ENCODE peak calls at places on chromosomes 5 and 9, in eight cellular contexts. P is BE2C; J is NCI-H1417; Q is neuronal stem cell; R is GM06990; G is CD8-positive, alpha-beta T cell; I is OCI-LY7; T is neural progenitor cell. B is an unnamed sample.
A peak's percentile ranks its signal among the peaks of the same experiment; 100 is the strongest.

GRCh38 chr5:139061274-139061673 is 136.9 kb downstream of the SIL1 start:
- DNase-seq in P (no peak), J (no peak), Q (no peak), R (no peak), G (no peak), I (no peak), T (no peak), B (peak; percentile 47)

GRCh38 chr9:131773911-131774379 is 34.1 kb upstream of the RAPGEF1 start:
- DNase-seq in P (no peak), J (no peak), Q (peak; percentile 81), R (no peak), G (peak; percentile 12), I (peak; percentile 44), T (peak; percentile 93), B (peak; percentile 23)

GRCh38 chr9:17082343-17082742 is 52.5 kb upstream of the CNTLN start:
- DNase-seq in P (peak; percentile 52), J (peak; percentile 1), Q (peak; percentile 30), R (no peak), G (no peak), I (no peak), T (peak; percentile 68), B (no peak)

GRCh38 chr9:72775570-72775969 is 177.3 kb downstream of the ALDH1A1 start:
- DNase-seq in P (no peak), J (no peak), Q (no peak), R (no peak), G (no peak), I (no peak), T (no peak), B (no peak)

GRCh38 chr9:133920471-133920870 is 71.7 kb downstream of the VAV2 start:
- DNase-seq in P (no peak), J (no peak), Q (no peak), R (no peak), G (no peak), I (no peak), T (no peak), B (no peak)

GRCh38 chr5:58244819-58245478 is 214.9 kb downstream of the PLK2 start:
- DNase-seq in P (no peak), J (no peak), Q (no peak), R (no peak), G (no peak), I (no peak), T (no peak), B (no peak)

GRCh38 chr9:4538107-4538506 is 47.8 kb downstream of the SLC1A1 start:
- DNase-seq in P (no peak), J (no peak), Q (no peak), R (no peak), G (no peak), I (no peak), T (no peak), B (no peak)

GRCh38 chr5:96718635-96719077 is 56.5 kb downstream of the CAST start:
- DNase-seq in P (peak; percentile 26), J (no peak), Q (no peak), R (no peak), G (no peak), I (no peak), T (no peak), B (no peak)

GRCh38 chr9:95406114-95406513 is 88.6 kb upstream of the FANCC start:
- DNase-seq in P (no peak), J (no peak), Q (no peak), R (no peak), G (no peak), I (no peak), T (no peak), B (no peak)

GRCh38 chr5:127820910-127821553 is 117.8 kb downstream of the CCDC192 start:
- DNase-seq in P (no peak), J (no peak), Q (no peak), R (no peak), G (no peak), I (no peak), T (no peak), B (no peak)

GRCh38 chr5:10577371-10578291 is 13.8 kb downstream of the ANKRD33B start:
- DNase-seq in P (no peak), J (no peak), Q (no peak), R (peak; percentile 56), G (no peak), I (no peak), T (no peak), B (no peak)

GRCh38 chr5:181243521-181244307 is at the start of gene RACK1:
- DNase-seq in P (peak; percentile 90), J (no peak), Q (peak; percentile 89), R (peak; percentile 84), G (peak; percentile 88), I (peak; percentile 94), T (peak; percentile 96), B (peak; percentile 79)

GRCh38 chr9:5326893-5327548 is 12.7 kb downstream of the RLN1 start:
- DNase-seq in P (no peak), J (peak; percentile 16), Q (peak; percentile 33), R (no peak), G (peak; percentile 38), I (no peak), T (peak; percentile 87), B (no peak)

GRCh38 chr5:175873090-175873454 is 1.7 kb downstream of the CPLX2 start:
- DNase-seq in P (peak; percentile 84), J (peak; percentile 58), Q (no peak), R (no peak), G (no peak), I (no peak), T (peak; percentile 80), B (no peak)

GRCh38 chr5:95846554-95847260 is 24.2 kb upstream of the GLRX start:
- DNase-seq in P (peak; percentile 67), J (peak; percentile 71), Q (peak; percentile 60), R (no peak), G (peak; percentile 56), I (peak; percentile 81), T (peak; percentile 70), B (peak; percentile 33)

GRCh38 chr9:111953444-111953843 is 56.8 kb downstream of the UGCG start:
- DNase-seq in P (no peak), J (no peak), Q (no peak), R (no peak), G (no peak), I (no peak), T (no peak), B (no peak)

GRCh38 chr9:114501786-114502682 is 3.2 kb downstream of the WHRN start:
- DNase-seq in P (no peak), J (peak; percentile 93), Q (peak; percentile 48), R (no peak), G (no peak), I (no peak), T (peak; percentile 83), B (no peak)

GRCh38 chr9:132237481-132237880 is 75.6 kb downstream of the NTNG2 start:
- DNase-seq in P (peak; percentile 47), J (no peak), Q (no peak), R (no peak), G (no peak), I (no peak), T (no peak), B (no peak)

GRCh38 chr9:3746296-3747275 is 220.8 kb upstream of the RFX3 start:
- DNase-seq in P (no peak), J (no peak), Q (no peak), R (no peak), G (no peak), I (no peak), T (no peak), B (no peak)

GRCh38 chr5:17819786-17820185 is 185.5 kb downstream of the TAF11L14 start:
- DNase-seq in P (no peak), J (no peak), Q (no peak), R (no peak), G (no peak), I (no peak), T (no peak), B (no peak)

GRCh38 chr9:117704024-117704575 is at the start of gene TLR4:
- DNase-seq in P (peak; percentile 23), J (no peak), Q (peak; percentile 0), R (peak; percentile 62), G (no peak), I (peak; percentile 90), T (peak; percentile 17), B (no peak)

GRCh38 chr9:2565676-2566340 is 55.8 kb upstream of the VLDLR start:
- DNase-seq in P (no peak), J (no peak), Q (no peak), R (no peak), G (no peak), I (no peak), T (no peak), B (no peak)

GRCh38 chr5:38286038-38286437 is 27.7 kb downstream of the EGFLAM start:
- DNase-seq in P (no peak), J (peak; percentile 41), Q (no peak), R (no peak), G (no peak), I (no peak), T (no peak), B (no peak)

GRCh38 chr5:8386889-8387288 is 517.9 kb downstream of the MTRR start:
- DNase-seq in P (no peak), J (peak; percentile 69), Q (no peak), R (no peak), G (no peak), I (no peak), T (no peak), B (no peak)

GRCh38 chr5:60453186-60453976 is 246.6 kb downstream of the DEPDC1B start:
- DNase-seq in P (no peak), J (no peak), Q (no peak), R (no peak), G (no peak), I (no peak), T (no peak), B (no peak)

GRCh38 chr5:32908646-32909045 is 197.5 kb downstream of the NPR3 start:
- DNase-seq in P (no peak), J (no peak), Q (no peak), R (no peak), G (no peak), I (no peak), T (no peak), B (no peak)

GRCh38 chr5:176407456-176408244 is 8.7 kb downstream of the CLTB start:
- DNase-seq in P (no peak), J (no peak), Q (no peak), R (no peak), G (no peak), I (no peak), T (no peak), B (no peak)

GRCh38 chr9:105413486-105414068 is 34.3 kb upstream of the FSD1L start:
- DNase-seq in P (peak; percentile 21), J (peak; percentile 65), Q (no peak), R (no peak), G (no peak), I (no peak), T (peak; percentile 68), B (peak; percentile 25)

GRCh38 chr9:31590091-31590490 is 794.4 kb upstream of the ACO1 start:
- DNase-seq in P (no peak), J (no peak), Q (no peak), R (no peak), G (no peak), I (no peak), T (no peak), B (no peak)